ENCODE peak calls at places on chromosomes 13 and 19, in seven cellular contexts. R is PC-3; N is A549; L is bronchial epithelial cell; Q is fibroblast of lung; H is GM20000; X is CD8-positive, alpha-beta T cell. G is an unnamed sample.

GRCh38 chr19:6720369-6721112 is at the start of gene C3:
- DNase-seq in X (no peak), Q (peak), H (no peak), N (peak), L (peak), R (no peak), G (peak)

GRCh38 chr19:47598407-47599349 is 10.3 kb upstream of the BICRA start:
- DNase-seq in N (peak), Q (peak), H (no peak), L (peak), X (no peak), R (peak), G (no peak)

GRCh38 chr19:17873661-17874422 is 2.1 kb downstream of the SLC5A5 start:
- DNase-seq in H (peak), N (peak), X (peak), R (peak), Q (no peak), L (peak), G (no peak)

GRCh38 chr19:5677597-5677996 is 2.7 kb downstream of the MICOS13 start:
- DNase-seq in H (no peak), X (no peak), N (no peak), L (no peak), R (no peak), Q (no peak), G (no peak)

GRCh38 chr13:94703271-94703670 is 9.1 kb downstream of the SOX21 start:
- DNase-seq in H (peak), N (no peak), L (no peak), X (no peak), R (no peak), Q (no peak), G (no peak)

GRCh38 chr13:72689181-72689696 is 38.2 kb downstream of the MZT1 start:
- DNase-seq in N (no peak), L (no peak), X (no peak), H (no peak), R (no peak), Q (no peak), G (no peak)

GRCh38 chr13:100392709-100393630 is 195.6 kb downstream of the GGACT start:
- DNase-seq in H (peak), N (peak), L (peak), R (peak), X (no peak), Q (peak), G (peak)

GRCh38 chr13:48595330-48596127 is 58.2 kb upstream of the CYSLTR2 start:
- DNase-seq in H (peak), N (peak), R (peak), X (peak), Q (peak), L (peak), G (peak)

GRCh38 chr19:52896431-52897148 is 845 bp downstream of the ZNF320 start:
- DNase-seq in X (no peak), H (peak), L (peak), Q (peak), N (no peak), R (peak), G (no peak)

GRCh38 chr19:18502633-18503294 is 19.1 kb downstream of the ELL start:
- DNase-seq in H (no peak), R (no peak), N (no peak), X (no peak), L (no peak), Q (no peak), G (peak)

GRCh38 chr19:588093-588742 is 1.5 kb upstream of the HCN2 start:
- DNase-seq in X (peak), Q (peak), N (peak), R (peak), L (peak), H (peak), G (no peak)

GRCh38 chr19:50501568-50502475 is 9.2 kb downstream of the JOSD2 start:
- DNase-seq in Q (no peak), N (no peak), R (no peak), L (no peak), H (no peak), X (no peak), G (no peak)

GRCh38 chr19:13068064-13068807 is 34.4 kb downstream of the LYL1 start:
- DNase-seq in H (no peak), X (no peak), N (no peak), L (no peak), R (no peak), Q (no peak), G (no peak)
- TF ChIP-seq CTCF in H (no peak), X (no peak), N (no peak), L (no peak), R (no peak), Q (no peak), G (no peak)

DNA sequence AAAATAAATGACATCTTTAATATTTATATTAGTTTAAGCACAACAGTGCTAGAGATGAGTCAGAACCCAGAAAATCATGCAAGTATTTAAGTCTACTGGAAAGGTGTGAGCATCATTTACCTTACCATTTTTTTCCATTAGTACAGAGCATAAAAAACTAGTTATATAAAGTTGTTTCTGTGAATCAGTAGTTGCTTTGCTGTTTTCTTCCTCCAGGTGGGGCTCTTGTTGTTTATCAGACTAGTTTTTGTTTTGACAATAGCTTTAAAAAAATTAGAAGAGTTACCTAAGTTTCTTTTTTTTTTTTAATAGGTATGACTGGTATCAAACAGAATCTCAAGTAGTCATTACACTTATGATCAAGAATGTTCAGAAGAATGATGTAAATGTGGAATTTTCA is 12.7 kb downstream of the SUGT1 start:
- DNase-seq in R (peak), Q (peak), H (peak), X (no peak), L (peak), N (peak), G (no peak)
- TF ChIP-seq CTCF in R (peak), Q (peak), H (no peak), X (peak), L (peak), N (peak), G (peak)

GRCh38 chr19:15125232-15126067 is 18.2 kb downstream of the SYDE1 start:
- DNase-seq in N (peak), L (peak), H (peak), R (peak), Q (peak), X (peak), G (peak)
- TF ChIP-seq CTCF in N (no peak), L (peak), H (no peak), R (no peak), Q (no peak), X (no peak), G (no peak)

GRCh38 chr19:13951043-13951442 is 1.3 kb upstream of the DCAF15 start:
- DNase-seq in Q (no peak), R (no peak), H (no peak), N (no peak), L (no peak), X (no peak), G (no peak)

GRCh38 chr19:13954185-13954584 is 1.9 kb downstream of the DCAF15 start:
- DNase-seq in L (no peak), N (no peak), H (no peak), X (no peak), Q (no peak), R (no peak), G (no peak)

GRCh38 chr19:13953021-13953531 is 767 bp downstream of the DCAF15 start:
- DNase-seq in R (peak), H (no peak), X (no peak), Q (peak), N (peak), L (peak), G (no peak)

GRCh38 chr19:13951799-13952153 is 533 bp upstream of the DCAF15 start:
- DNase-seq in R (no peak), Q (no peak), X (no peak), N (no peak), H (no peak), L (no peak), G (no peak)

DNA sequence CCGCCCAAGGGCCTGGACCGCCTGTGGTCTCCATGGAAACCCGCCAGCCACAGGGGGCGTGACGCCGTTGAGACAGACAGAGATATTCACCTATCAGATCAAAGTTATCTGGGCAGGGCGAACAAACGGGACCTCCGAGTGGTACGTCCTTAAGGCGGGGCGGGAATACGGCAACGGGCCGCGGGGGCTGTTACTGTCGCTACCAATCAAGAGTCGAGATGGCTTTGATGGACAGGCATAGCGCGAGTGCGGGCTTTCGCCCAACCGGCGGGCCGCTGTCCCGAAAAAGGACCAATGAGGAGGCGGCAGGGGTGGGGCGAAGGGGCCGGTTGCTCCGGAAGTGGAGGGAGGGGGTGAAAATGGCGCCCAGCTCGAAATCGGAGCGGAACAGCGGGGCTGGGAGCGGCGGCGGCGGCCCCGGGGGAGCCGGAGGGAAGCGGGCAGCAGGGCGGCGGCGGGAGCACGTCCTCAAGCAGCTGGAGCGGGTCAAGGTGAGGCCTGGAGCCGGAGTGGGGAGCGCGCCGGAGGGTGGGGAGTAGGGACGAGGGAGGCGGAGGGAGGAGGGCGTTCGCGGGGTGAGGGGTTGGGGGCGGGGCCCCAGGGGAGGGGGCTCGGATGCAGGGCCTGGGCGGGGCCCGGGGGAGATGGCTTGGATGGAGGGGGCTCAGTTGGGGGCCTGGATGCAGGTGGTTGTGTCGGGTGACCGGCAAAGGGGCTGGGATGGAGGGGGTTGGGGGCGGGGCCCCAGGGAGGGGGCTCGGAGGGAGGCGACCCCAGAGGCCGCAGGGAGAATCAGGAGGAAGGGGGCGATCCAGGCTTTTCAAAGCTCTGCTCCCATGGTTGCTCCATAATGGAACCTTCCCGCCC is at the start of gene DCAF15:
- DNase-seq in N (peak), H (peak), X (peak), Q (peak), L (peak), R (peak), G (peak)
- TF ChIP-seq CTCF in N (no peak), H (no peak), X (no peak), Q (no peak), L (no peak), R (no peak), G (no peak)